ENCODE peak calls at places on chromosomes 16 and 17, in five cellular contexts. B is neural progenitor cell, U is caudate nucleus, Z is thoracic aorta, D is adrenal gland. J is an unnamed sample.

GRCh38 chr17:73841431-73842060 is 197.3 kb upstream of the SDK2 start:
- DNase-seq in U (no peak), Z (no peak), B (peak), D (no peak), J (peak)

GRCh38 chr16:66390346-66391108 is 24.0 kb downstream of the CDH5 start:
- DNase-seq in Z (no peak), B (no peak), D (peak), U (no peak), J (peak)

GRCh38 chr17:67569873-67570272 is 147.9 kb upstream of the NOL11 start:
- DNase-seq in U (no peak), B (no peak), D (peak), Z (no peak), J (no peak)

GRCh38 chr16:47358816-47359215 is 102.0 kb downstream of the ITFG1 start:
- DNase-seq in B (no peak), D (no peak), U (no peak), Z (no peak), J (no peak)

GRCh38 chr17:39028690-39029089 is 61.5 kb upstream of the FBXO47 start:
- DNase-seq in U (no peak), D (peak), Z (no peak), B (no peak), J (no peak)

GRCh38 chr17:14469971-14470370 is 169.1 kb downstream of the HS3ST3B1 start:
- DNase-seq in Z (no peak), B (no peak), D (no peak), U (no peak), J (no peak)

GRCh38 chr16:80317132-80318098 is 223.4 kb upstream of the DYNLRB2 start:
- DNase-seq in U (no peak), D (no peak), Z (no peak), B (peak), J (no peak)

GRCh38 chr17:59492091-59492451 is 73.3 kb upstream of the DHX40 start:
- DNase-seq in D (no peak), Z (no peak), U (no peak), B (no peak), J (no peak)

GRCh38 chr16:24344791-24345190 is 88.7 kb downstream of the CACNG3 start:
- DNase-seq in U (no peak), Z (no peak), B (no peak), D (no peak), J (no peak)

GRCh38 chr17:75430159-75430748 is 24.8 kb upstream of the GRB2 start:
- DNase-seq in B (peak), Z (no peak), D (no peak), U (no peak), J (peak)

GRCh38 chr16:53071748-53072301 is 17.0 kb downstream of the CHD9 start:
- DNase-seq in U (no peak), D (no peak), B (no peak), Z (no peak), J (peak)

GRCh38 chr16:75042423-75043174 is 43.8 kb downstream of the ZNRF1 start:
- DNase-seq in U (no peak), D (peak), Z (no peak), B (no peak), J (no peak)

GRCh38 chr16:3013998-3014690 is 1.4 kb downstream of the CLDN9 start:
- DNase-seq in U (no peak), B (no peak), Z (no peak), D (no peak), J (no peak)

GRCh38 chr16:66900721-66901441 is 17.8 kb downstream of the CDH16 start:
- DNase-seq in D (no peak), U (no peak), B (no peak), Z (no peak), J (no peak)

GRCh38 chr17:21200590-21201301 is 13.2 kb downstream of the TMEM11 start:
- DNase-seq in Z (no peak), U (no peak), B (no peak), D (no peak), J (no peak)

GRCh38 chr17:68595496-68595895 is 5.7 kb downstream of the FAM20A start:
- DNase-seq in B (no peak), D (no peak), U (no peak), Z (no peak), J (no peak)

GRCh38 chr17:62716834-62717588 is 89.5 kb downstream of the MRC2 start:
- DNase-seq in Z (no peak), B (no peak), U (no peak), D (peak), J (no peak)

GRCh38 chr16:27177031-27177774 is 26.1 kb upstream of the KDM8 start:
- DNase-seq in B (no peak), D (no peak), U (no peak), Z (no peak), J (no peak)

GRCh38 chr17:1108810-1109605 is 70.8 kb downstream of the ABR start:
- DNase-seq in U (no peak), D (no peak), Z (no peak), B (peak), J (no peak)

GRCh38 chr17:45672301-45672700 is 111.8 kb upstream of the CRHR1 start:
- DNase-seq in U (no peak), Z (no peak), B (no peak), D (no peak), J (no peak)

GRCh38 chr17:66347661-66348604 is 45.5 kb downstream of the PRKCA start:
- DNase-seq in Z (no peak), D (no peak), U (no peak), B (no peak), J (no peak)

GRCh38 chr17:14774774-14775173 is 473.9 kb downstream of the HS3ST3B1 start:
- DNase-seq in Z (no peak), U (no peak), D (no peak), B (no peak), J (no peak)

GRCh38 chr17:42182927-42183734 is 2.1 kb downstream of the HCRT start:
- DNase-seq in B (no peak), D (no peak), U (no peak), Z (no peak), J (no peak)

GRCh38 chr16:70743791-70744190 is 57.2 kb downstream of the VAC14 start:
- DNase-seq in U (no peak), D (no peak), B (no peak), Z (no peak), J (no peak)

GRCh38 chr16:4415538-4416199 is 727 bp downstream of the CORO7 start:
- DNase-seq in D (peak), B (peak), Z (no peak), U (peak), J (peak)

GRCh38 chr17:76695059-76695892 is 15.5 kb downstream of the MXRA7 start:
- DNase-seq in D (no peak), U (no peak), B (no peak), Z (no peak), J (no peak)

GRCh38 chr16:66959645-66960177 is 1.4 kb upstream of the CES3 start:
- DNase-seq in B (no peak), D (no peak), U (no peak), Z (no peak), J (no peak)

GRCh38 chr17:42846594-42847280 is 2.4 kb downstream of the AOC2 start:
- DNase-seq in Z (no peak), D (peak), B (no peak), U (no peak), J (no peak)

GRCh38 chr17:11601661-11602060 is 3.4 kb downstream of the DNAH9 start:
- DNase-seq in U (no peak), B (no peak), D (no peak), Z (no peak), J (no peak)

GRCh38 chr16:24626251-24626650 is 86.9 kb downstream of the RBBP6 start:
- DNase-seq in Z (no peak), U (no peak), D (no peak), B (no peak), J (no peak)

GRCh38 chr17:32152130-32152529 is 9.8 kb downstream of the RHOT1 start:
- DNase-seq in U (no peak), B (no peak), D (peak), Z (no peak), J (no peak)

GRCh38 chr17:61396586-61397085 is 3.0 kb upstream of the TBX2 start:
- DNase-seq in Z (no peak), U (no peak), B (no peak), D (no peak), J (no peak)

GRCh38 chr17:61394630-61395408 is 4.8 kb upstream of the TBX2 start:
- DNase-seq in U (no peak), B (no peak), D (no peak), Z (no peak), J (peak)

GRCh38 chr17:61397086-61397842 is 2.4 kb upstream of the TBX2 start:
- DNase-seq in B (peak), Z (no peak), D (no peak), U (no peak), J (no peak)

GRCh38 chr17:61395409-61395982 is 4.1 kb upstream of the TBX2 start:
- DNase-seq in Z (no peak), D (no peak), B (peak), U (no peak), J (no peak)

DNA sequence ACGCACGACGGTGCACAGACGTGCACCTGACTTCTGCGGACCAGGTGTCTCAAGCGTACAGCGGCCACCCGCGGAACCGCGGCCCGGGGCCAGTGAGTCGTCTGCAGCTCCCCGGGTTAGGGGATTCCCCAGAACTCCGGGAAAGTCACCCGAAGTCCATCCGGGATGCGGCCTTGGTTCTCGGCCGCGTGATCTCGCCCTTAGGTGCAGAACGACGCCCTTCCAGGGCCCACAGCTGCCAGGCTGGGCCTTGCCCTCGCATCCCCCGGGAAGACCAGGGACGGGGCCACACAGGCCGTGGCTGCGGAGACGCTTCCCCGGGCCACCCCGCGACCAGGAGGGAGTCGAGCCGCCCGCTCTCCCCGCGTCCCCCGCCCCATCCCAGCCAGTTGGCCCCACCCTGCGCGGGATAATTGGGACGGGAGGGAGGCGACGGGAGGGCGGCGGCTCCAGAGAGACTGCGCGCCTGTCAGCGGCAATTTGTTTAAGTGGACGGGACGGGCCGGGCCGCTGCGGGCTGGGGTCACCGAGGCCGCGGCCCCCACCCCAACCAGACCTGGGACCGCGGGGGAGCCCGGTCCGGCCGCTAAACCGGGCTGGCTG is 3.6 kb upstream of the TBX2 start:
- DNase-seq in D (no peak), Z (no peak), U (no peak), B (peak), J (no peak)
- H3K27ac ChIP-seq in D (no peak), Z (peak), U (peak), B (no peak), J (no peak)

GRCh38 chr17:63775420-63775819 is 1.4 kb downstream of the DDX42 start:
- DNase-seq in U (no peak), D (no peak), B (peak), Z (no peak), J (no peak)

GRCh38 chr17:63780928-63781327 is 7.0 kb downstream of the DDX42 start:
- DNase-seq in U (no peak), D (no peak), B (no peak), Z (no peak), J (no peak)

GRCh38 chr17:63783522-63783921 is 9.6 kb downstream of the DDX42 start:
- DNase-seq in U (no peak), D (no peak), Z (no peak), B (no peak), J (no peak)

GRCh38 chr17:63785556-63785955 is 11.6 kb downstream of the DDX42 start:
- DNase-seq in B (no peak), U (no peak), D (no peak), Z (no peak), J (no peak)

GRCh38 chr17:63780507-63780906 is 6.5 kb downstream of the DDX42 start:
- DNase-seq in D (no peak), B (no peak), U (no peak), Z (no peak), J (peak)
- H3K27ac ChIP-seq in D (no peak), B (no peak), U (no peak), Z (no peak), J (no peak)

GRCh38 chr16:30551781-30552180 is 6.4 kb downstream of the ZNF764 start:
- DNase-seq in U (no peak), B (no peak), D (no peak), Z (no peak), J (no peak)
- H3K27ac ChIP-seq in U (no peak), B (no peak), D (no peak), Z (no peak), J (no peak)

DNA sequence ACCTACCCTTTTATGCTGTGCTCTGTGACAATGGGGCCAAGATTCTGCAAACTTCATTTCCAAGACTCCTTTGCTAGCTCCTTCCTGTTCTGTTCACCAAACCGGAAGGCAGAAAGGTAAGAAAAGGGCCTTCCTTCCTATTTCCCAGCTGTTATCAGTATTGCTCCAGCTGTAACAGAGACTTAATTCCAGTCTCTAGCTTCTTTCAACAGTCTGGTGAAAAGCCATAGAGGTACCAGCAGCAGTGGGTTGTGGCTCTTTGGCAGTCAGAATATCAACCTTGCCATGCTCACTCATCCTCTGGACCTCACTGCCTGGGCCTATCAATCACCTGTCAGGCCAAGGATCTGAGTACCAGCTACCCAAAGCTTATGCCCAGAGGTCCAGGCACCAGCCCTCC is 89.4 kb upstream of the C17orf78 start:
- DNase-seq in Z (no peak), U (no peak), D (no peak), B (peak), J (no peak)
- H3K27ac ChIP-seq in Z (no peak), U (no peak), D (no peak), B (peak), J (no peak)